ENCODE peak calls at places on chromosomes 12 and 14, in ten cellular contexts. One of them, this sample, is unnamed.

GRCh38 chr14:105299654-105300541 is 903 bp downstream of the BRF1 start:
- DNase-seq in transverse colon: peak; percentile 48
- DNase-seq in fibroblast of pulmonary artery: no peak
- DNase-seq in GM23248: peak; percentile 71
- DNase-seq in bronchial epithelial cell: no peak
- DNase-seq in fibroblast of lung: peak; percentile 8
- DNase-seq in endodermal cell: no peak
- DNase-seq in CD8-positive, alpha-beta memory T cell: no peak
- DNase-seq in choroid plexus epithelial cell: no peak
- DNase-seq in right lobe of liver: peak; percentile 62
- DNase-seq in this sample: no peak

GRCh38 chr12:3809357-3810015 is 56.6 kb upstream of the CRACR2A start:
- DNase-seq in transverse colon: no peak
- DNase-seq in choroid plexus epithelial cell: no peak
- DNase-seq in right lobe of liver: no peak
- DNase-seq in CD8-positive, alpha-beta memory T cell: no peak
- DNase-seq in fibroblast of lung: peak; percentile 29
- DNase-seq in GM23248: no peak
- DNase-seq in endodermal cell: no peak
- DNase-seq in bronchial epithelial cell: no peak
- DNase-seq in fibroblast of pulmonary artery: no peak
- DNase-seq in this sample: no peak

GRCh38 chr12:111812881-111813741 is 28.9 kb upstream of the MAPKAPK5 start:
- DNase-seq in choroid plexus epithelial cell: peak; percentile 93
- DNase-seq in fibroblast of pulmonary artery: peak; percentile 92
- DNase-seq in bronchial epithelial cell: peak; percentile 75
- DNase-seq in endodermal cell: peak; percentile 92
- DNase-seq in transverse colon: peak; percentile 80
- DNase-seq in fibroblast of lung: peak; percentile 72
- DNase-seq in CD8-positive, alpha-beta memory T cell: peak; percentile 73
- DNase-seq in GM23248: peak; percentile 93
- DNase-seq in right lobe of liver: peak; percentile 74
- DNase-seq in this sample: peak; percentile 40

GRCh38 chr12:27571463-27571862 is 47.5 kb downstream of the PPFIBP1 start:
- DNase-seq in right lobe of liver: no peak
- DNase-seq in CD8-positive, alpha-beta memory T cell: no peak
- DNase-seq in GM23248: peak; percentile 94
- DNase-seq in choroid plexus epithelial cell: peak; percentile 89
- DNase-seq in endodermal cell: no peak
- DNase-seq in fibroblast of pulmonary artery: peak; percentile 82
- DNase-seq in bronchial epithelial cell: peak; percentile 88
- DNase-seq in transverse colon: no peak
- DNase-seq in fibroblast of lung: peak; percentile 98
- DNase-seq in this sample: peak; percentile 65

GRCh38 chr14:102498005-102498677 is 11.4 kb downstream of the ANKRD9 start:
- DNase-seq in choroid plexus epithelial cell: no peak
- DNase-seq in transverse colon: peak; percentile 60
- DNase-seq in endodermal cell: peak; percentile 86
- DNase-seq in CD8-positive, alpha-beta memory T cell: no peak
- DNase-seq in bronchial epithelial cell: no peak
- DNase-seq in right lobe of liver: no peak
- DNase-seq in GM23248: no peak
- DNase-seq in fibroblast of lung: no peak
- DNase-seq in fibroblast of pulmonary artery: no peak
- DNase-seq in this sample: no peak

GRCh38 chr12:91852646-91853045 is 293.0 kb downstream of the BTG1 start:
- DNase-seq in fibroblast of pulmonary artery: no peak
- DNase-seq in choroid plexus epithelial cell: peak; percentile 18
- DNase-seq in CD8-positive, alpha-beta memory T cell: no peak
- DNase-seq in transverse colon: no peak
- DNase-seq in GM23248: no peak
- DNase-seq in right lobe of liver: no peak
- DNase-seq in bronchial epithelial cell: no peak
- DNase-seq in endodermal cell: no peak
- DNase-seq in fibroblast of lung: no peak
- DNase-seq in this sample: no peak

GRCh38 chr12:130468186-130468585 is 130.5 kb downstream of the PIWIL1 start:
- DNase-seq in fibroblast of lung: no peak
- DNase-seq in bronchial epithelial cell: no peak
- DNase-seq in transverse colon: no peak
- DNase-seq in CD8-positive, alpha-beta memory T cell: no peak
- DNase-seq in fibroblast of pulmonary artery: no peak
- DNase-seq in GM23248: no peak
- DNase-seq in endodermal cell: no peak
- DNase-seq in choroid plexus epithelial cell: no peak
- DNase-seq in right lobe of liver: no peak
- DNase-seq in this sample: no peak

GRCh38 chr12:1666685-1667162 is 24.1 kb upstream of the ADIPOR2 start:
- DNase-seq in transverse colon: peak; percentile 43
- DNase-seq in choroid plexus epithelial cell: no peak
- DNase-seq in GM23248: no peak
- DNase-seq in bronchial epithelial cell: no peak
- DNase-seq in CD8-positive, alpha-beta memory T cell: no peak
- DNase-seq in right lobe of liver: no peak
- DNase-seq in endodermal cell: no peak
- DNase-seq in fibroblast of lung: no peak
- DNase-seq in fibroblast of pulmonary artery: no peak
- DNase-seq in this sample: no peak

GRCh38 chr12:16344269-16344668 is 3.2 kb upstream of the MGST1 start:
- DNase-seq in choroid plexus epithelial cell: peak; percentile 63
- DNase-seq in fibroblast of pulmonary artery: no peak
- DNase-seq in CD8-positive, alpha-beta memory T cell: no peak
- DNase-seq in endodermal cell: no peak
- DNase-seq in GM23248: peak; percentile 13
- DNase-seq in bronchial epithelial cell: no peak
- DNase-seq in fibroblast of lung: peak; percentile 40
- DNase-seq in transverse colon: no peak
- DNase-seq in right lobe of liver: no peak
- DNase-seq in this sample: no peak

GRCh38 chr12:2341871-2342270 is 289.1 kb downstream of the CACNA1C start:
- DNase-seq in bronchial epithelial cell: peak; percentile 44
- DNase-seq in endodermal cell: no peak
- DNase-seq in CD8-positive, alpha-beta memory T cell: no peak
- DNase-seq in fibroblast of pulmonary artery: peak; percentile 65
- DNase-seq in choroid plexus epithelial cell: peak; percentile 82
- DNase-seq in fibroblast of lung: peak; percentile 84
- DNase-seq in GM23248: peak; percentile 87
- DNase-seq in transverse colon: no peak
- DNase-seq in right lobe of liver: no peak
- DNase-seq in this sample: peak; percentile 40

GRCh38 chr12:29043069-29043468 is 106.0 kb upstream of the FAR2 start:
- DNase-seq in fibroblast of pulmonary artery: peak; percentile 13
- DNase-seq in GM23248: peak; percentile 83
- DNase-seq in bronchial epithelial cell: no peak
- DNase-seq in right lobe of liver: no peak
- DNase-seq in CD8-positive, alpha-beta memory T cell: no peak
- DNase-seq in fibroblast of lung: peak; percentile 45
- DNase-seq in choroid plexus epithelial cell: peak; percentile 45
- DNase-seq in endodermal cell: no peak
- DNase-seq in transverse colon: no peak
- DNase-seq in this sample: peak; percentile 50

GRCh38 chr12:53061404-53062010 is 11.6 kb downstream of the TNS2 start:
- DNase-seq in choroid plexus epithelial cell: peak; percentile 48
- DNase-seq in endodermal cell: peak; percentile 86
- DNase-seq in CD8-positive, alpha-beta memory T cell: no peak
- DNase-seq in fibroblast of pulmonary artery: no peak
- DNase-seq in transverse colon: peak; percentile 78
- DNase-seq in right lobe of liver: peak; percentile 95
- DNase-seq in GM23248: no peak
- DNase-seq in fibroblast of lung: no peak
- DNase-seq in bronchial epithelial cell: peak; percentile 57
- DNase-seq in this sample: no peak

GRCh38 chr14:92847220-92848148 is 53.4 kb downstream of the GOLGA5 start:
- DNase-seq in right lobe of liver: no peak
- DNase-seq in bronchial epithelial cell: no peak
- DNase-seq in choroid plexus epithelial cell: no peak
- DNase-seq in fibroblast of lung: no peak
- DNase-seq in transverse colon: no peak
- DNase-seq in GM23248: no peak
- DNase-seq in endodermal cell: no peak
- DNase-seq in CD8-positive, alpha-beta memory T cell: no peak
- DNase-seq in fibroblast of pulmonary artery: no peak
- DNase-seq in this sample: no peak

GRCh38 chr14:71116206-71117122 is 209.2 kb downstream of the PCNX1 start:
- DNase-seq in choroid plexus epithelial cell: no peak
- DNase-seq in CD8-positive, alpha-beta memory T cell: no peak
- DNase-seq in fibroblast of lung: no peak
- DNase-seq in right lobe of liver: no peak
- DNase-seq in transverse colon: peak; percentile 69
- DNase-seq in endodermal cell: no peak
- DNase-seq in GM23248: no peak
- DNase-seq in bronchial epithelial cell: no peak
- DNase-seq in fibroblast of pulmonary artery: no peak
- DNase-seq in this sample: no peak

GRCh38 chr14:21308132-21308478 is 28.2 kb downstream of the RPGRIP1 start:
- DNase-seq in right lobe of liver: no peak
- DNase-seq in fibroblast of lung: no peak
- DNase-seq in fibroblast of pulmonary artery: no peak
- DNase-seq in transverse colon: no peak
- DNase-seq in bronchial epithelial cell: no peak
- DNase-seq in CD8-positive, alpha-beta memory T cell: no peak
- DNase-seq in endodermal cell: no peak
- DNase-seq in GM23248: no peak
- DNase-seq in choroid plexus epithelial cell: no peak
- DNase-seq in this sample: no peak
- H3K4me3 ChIP-seq in right lobe of liver: peak overlapping the region; percentile 10
- H3K4me3 ChIP-seq in fibroblast of lung: no peak overlapping the region
- H3K4me3 ChIP-seq in fibroblast of pulmonary artery: no peak overlapping the region
- H3K4me3 ChIP-seq in transverse colon: peak overlapping the region; percentile 45
- H3K4me3 ChIP-seq in bronchial epithelial cell: peak overlapping the region; percentile 40
- H3K4me3 ChIP-seq in CD8-positive, alpha-beta memory T cell: peak overlapping the region; percentile 61
- H3K4me3 ChIP-seq in endodermal cell: peak overlapping the region; percentile 79
- H3K4me3 ChIP-seq in GM23248: peak overlapping the region; percentile 64
- H3K4me3 ChIP-seq in choroid plexus epithelial cell: peak overlapping the region; percentile 55
- H3K4me3 ChIP-seq in this sample: no peak overlapping the region

DNA sequence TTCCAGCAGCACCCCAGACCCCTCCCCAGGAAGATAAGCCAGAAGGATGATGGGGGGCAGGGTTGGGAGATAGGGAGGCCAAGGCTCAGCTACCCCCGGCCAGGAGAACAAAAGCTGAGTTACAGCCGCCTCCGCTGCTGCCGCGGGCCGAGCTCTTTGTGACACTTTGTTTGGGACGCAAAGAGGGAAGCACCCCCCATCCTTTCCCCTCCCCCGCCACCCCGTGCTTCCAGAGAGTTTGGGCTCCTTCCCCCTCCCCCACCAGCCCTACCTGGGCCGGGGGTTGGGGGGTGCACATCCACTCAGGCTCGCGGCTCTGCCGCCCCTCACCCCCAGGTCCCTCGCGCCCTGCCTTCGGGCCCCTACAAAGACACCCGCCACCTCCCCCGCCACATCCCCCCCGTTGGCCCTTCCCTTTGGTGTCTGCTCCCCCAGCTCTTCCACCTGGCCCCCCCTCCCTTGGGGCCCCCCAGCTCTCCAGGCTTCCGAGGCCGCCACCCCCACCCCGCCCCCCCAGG is 780 bp downstream of the ZNF219 start:
- DNase-seq in bronchial epithelial cell: no peak
- DNase-seq in right lobe of liver: no peak
- DNase-seq in fibroblast of pulmonary artery: no peak
- DNase-seq in GM23248: no peak
- DNase-seq in fibroblast of lung: no peak
- DNase-seq in CD8-positive, alpha-beta memory T cell: peak; percentile 64
- DNase-seq in choroid plexus epithelial cell: no peak
- DNase-seq in endodermal cell: peak; percentile 79
- DNase-seq in transverse colon: peak; percentile 62
- DNase-seq in this sample: no peak
- H3K4me3 ChIP-seq in bronchial epithelial cell: peak overlapping the region; percentile 45
- H3K4me3 ChIP-seq in right lobe of liver: no peak overlapping the region
- H3K4me3 ChIP-seq in fibroblast of pulmonary artery: peak overlapping the region; percentile 36
- H3K4me3 ChIP-seq in GM23248: no peak overlapping the region
- H3K4me3 ChIP-seq in fibroblast of lung: no peak overlapping the region
- H3K4me3 ChIP-seq in CD8-positive, alpha-beta memory T cell: no peak overlapping the region
- H3K4me3 ChIP-seq in choroid plexus epithelial cell: no peak overlapping the region
- H3K4me3 ChIP-seq in endodermal cell: peak overlapping the region; percentile 87
- H3K4me3 ChIP-seq in transverse colon: peak overlapping the region; percentile 51
- H3K4me3 ChIP-seq in this sample: peak overlapping the region; percentile 36

DNA sequence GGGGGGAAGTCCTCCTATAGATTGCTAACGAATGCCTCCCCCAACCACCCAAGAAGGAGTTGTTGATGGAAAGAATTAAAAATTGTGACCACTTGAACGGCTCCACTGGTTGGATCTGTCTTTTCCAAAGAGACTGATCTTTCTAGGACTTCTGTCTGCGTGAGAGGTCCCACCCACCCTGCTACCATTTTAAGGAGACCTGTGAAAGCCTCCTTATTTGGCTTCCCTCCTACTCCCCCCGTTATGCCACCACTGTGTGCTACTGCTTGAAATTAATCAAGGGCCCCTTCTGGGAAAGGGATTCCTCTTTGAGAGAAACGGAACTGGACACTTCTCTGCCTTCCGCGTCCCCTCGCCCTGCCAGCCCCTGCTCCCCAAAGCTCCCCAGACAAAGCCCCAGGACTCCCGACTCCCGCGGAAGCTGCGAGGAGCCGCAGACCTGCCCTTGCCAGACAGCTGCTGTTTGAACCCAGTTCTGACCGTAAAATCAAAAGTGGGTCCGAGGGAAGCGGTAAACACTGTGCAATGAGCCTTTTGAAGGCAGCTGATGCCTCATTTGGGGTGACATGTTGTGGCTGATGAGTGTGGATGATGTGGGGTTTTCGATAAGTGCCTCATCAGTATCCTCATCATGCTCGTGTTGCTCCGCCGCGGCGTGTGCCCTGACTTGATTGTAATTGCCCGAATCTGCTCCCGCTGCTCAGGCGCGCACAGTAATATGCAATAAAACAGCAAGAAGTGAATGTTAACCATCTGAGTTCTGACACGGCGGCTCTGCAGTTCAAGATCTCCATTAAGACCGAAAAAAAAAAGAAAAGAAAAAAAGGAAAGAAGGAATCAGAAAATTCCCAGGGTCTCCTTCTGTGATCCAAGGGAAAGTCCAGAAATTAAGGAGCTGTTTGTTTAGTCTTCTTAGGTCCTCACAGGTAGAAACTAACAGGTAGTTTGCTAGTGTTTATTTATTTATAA is 48.2 kb downstream of the MBIP start:
- DNase-seq in transverse colon: peak; percentile 15
- DNase-seq in fibroblast of lung: peak; percentile 20
- DNase-seq in right lobe of liver: no peak
- DNase-seq in fibroblast of pulmonary artery: peak; percentile 7
- DNase-seq in endodermal cell: no peak
- DNase-seq in bronchial epithelial cell: peak; percentile 62
- DNase-seq in choroid plexus epithelial cell: peak; percentile 16
- DNase-seq in CD8-positive, alpha-beta memory T cell: no peak
- DNase-seq in GM23248: peak; percentile 33
- DNase-seq in this sample: no peak
- H3K4me3 ChIP-seq in transverse colon: peak overlapping the region; percentile 41
- H3K4me3 ChIP-seq in fibroblast of lung: no peak overlapping the region
- H3K4me3 ChIP-seq in right lobe of liver: no peak overlapping the region
- H3K4me3 ChIP-seq in fibroblast of pulmonary artery: peak overlapping the region; percentile 36
- H3K4me3 ChIP-seq in endodermal cell: no peak overlapping the region
- H3K4me3 ChIP-seq in bronchial epithelial cell: peak overlapping the region; percentile 29
- H3K4me3 ChIP-seq in choroid plexus epithelial cell: peak overlapping the region; percentile 43
- H3K4me3 ChIP-seq in CD8-positive, alpha-beta memory T cell: no peak overlapping the region
- H3K4me3 ChIP-seq in GM23248: peak overlapping the region; percentile 50
- H3K4me3 ChIP-seq in this sample: peak overlapping the region; percentile 26

DNA sequence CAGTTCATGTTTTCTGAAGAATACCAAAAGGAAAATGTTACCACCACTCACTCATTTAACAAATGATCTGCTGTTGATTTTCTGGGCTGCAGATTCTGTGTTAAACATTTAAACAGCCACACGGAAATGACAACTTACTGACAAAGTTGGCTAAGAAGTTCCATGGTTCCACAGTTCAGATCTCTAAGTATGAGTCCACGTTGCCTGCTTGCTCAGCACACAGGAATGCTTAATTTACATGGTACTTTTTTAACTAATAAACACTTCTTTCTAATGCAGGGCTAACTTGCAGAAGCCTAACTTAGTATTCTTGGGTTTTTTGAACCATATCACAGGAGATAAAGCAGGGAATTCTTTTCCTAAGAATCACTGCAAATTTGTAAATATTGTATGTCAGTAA is 34.7 kb downstream of the PTGER2 start:
- DNase-seq in CD8-positive, alpha-beta memory T cell: no peak
- DNase-seq in GM23248: peak; percentile 87
- DNase-seq in endodermal cell: no peak
- DNase-seq in fibroblast of pulmonary artery: peak; percentile 65
- DNase-seq in transverse colon: no peak
- DNase-seq in bronchial epithelial cell: peak; percentile 59
- DNase-seq in fibroblast of lung: peak; percentile 87
- DNase-seq in right lobe of liver: no peak
- DNase-seq in choroid plexus epithelial cell: peak; percentile 80
- DNase-seq in this sample: peak; percentile 38
- H3K4me3 ChIP-seq in CD8-positive, alpha-beta memory T cell: no peak overlapping the region
- H3K4me3 ChIP-seq in GM23248: peak overlapping the region; percentile 48
- H3K4me3 ChIP-seq in endodermal cell: no peak overlapping the region
- H3K4me3 ChIP-seq in fibroblast of pulmonary artery: no peak overlapping the region
- H3K4me3 ChIP-seq in transverse colon: no peak overlapping the region
- H3K4me3 ChIP-seq in bronchial epithelial cell: no peak overlapping the region
- H3K4me3 ChIP-seq in fibroblast of lung: no peak overlapping the region
- H3K4me3 ChIP-seq in right lobe of liver: no peak overlapping the region
- H3K4me3 ChIP-seq in choroid plexus epithelial cell: no peak overlapping the region
- H3K4me3 ChIP-seq in this sample: no peak overlapping the region